ENCODE peak calls at places on chromosomes 3 and 15, in four cellular contexts. D, Z, N and Y are unnamed samples. For H3K4me1, the result is how much of the 10 kb centered on the place peaks cover.

GRCh38 chr3:81888822-81889557 is 127.5 kb upstream of the GBE1 start:
- DNase-seq in D (no peak), Z (no peak), N (no peak), Y (no peak)

GRCh38 chr3:77038468-77038927 is 1.4 kb upstream of the ROBO2 start:
- DNase-seq in D (peak), Z (no peak), N (peak), Y (peak)

GRCh38 chr3:184751204-184751809 is 39.4 kb upstream of the MAGEF1 start:
- DNase-seq in D (no peak), Z (no peak), N (no peak), Y (no peak)

GRCh38 chr15:26051771-26052685 is 188.9 kb upstream of the ATP10A start:
- DNase-seq in D (no peak), Z (no peak), N (peak), Y (no peak)

GRCh38 chr3:73719877-73720276 is 95.1 kb upstream of the PDZRN3 start:
- DNase-seq in D (no peak), Z (no peak), N (peak), Y (no peak)

GRCh38 chr3:87833039-87833377 is 225.8 kb downstream of the CGGBP1 start:
- DNase-seq in D (no peak), Z (no peak), N (no peak), Y (no peak)

GRCh38 chr3:108416111-108416869 is 94.1 kb downstream of the MYH15 start:
- DNase-seq in D (no peak), Z (no peak), N (no peak), Y (no peak)

GRCh38 chr3:54427951-54428871 is 305.9 kb downstream of the CACNA2D3 start:
- DNase-seq in D (no peak), Z (no peak), N (peak), Y (no peak)

GRCh38 chr3:38022887-38023709 is 6.3 kb downstream of the PLCD1 start:
- DNase-seq in D (peak), Z (no peak), N (peak), Y (no peak)

GRCh38 chr3:138114988-138115971 is at the start of gene DZIP1L:
- DNase-seq in D (peak), Z (peak), N (peak), Y (peak)

GRCh38 chr3:3699816-3700633 is 99.2 kb upstream of the LRRN1 start:
- DNase-seq in D (no peak), Z (no peak), N (no peak), Y (no peak)

GRCh38 chr15:34753236-34753894 is 1.4 kb downstream of the GJD2 start:
- DNase-seq in D (no peak), Z (no peak), N (no peak), Y (no peak)

GRCh38 chr15:75140080-75140879 is 61.4 kb upstream of the C15orf39 start:
- DNase-seq in D (no peak), Z (no peak), N (no peak), Y (no peak)

GRCh38 chr3:150393745-150394144 is 14.4 kb upstream of the TSC22D2 start:
- DNase-seq in D (no peak), Z (no peak), N (no peak), Y (no peak)

GRCh38 chr3:108131795-108132134 is 40.9 kb upstream of the CD47 start:
- DNase-seq in D (no peak), Z (no peak), N (no peak), Y (no peak)

GRCh38 chr3:141020139-141020940 is 30.8 kb upstream of the SPSB4 start:
- DNase-seq in D (no peak), Z (no peak), N (no peak), Y (no peak)

GRCh38 chr3:184637705-184638104 is 74.2 kb downstream of the MAGEF1 start:
- DNase-seq in D (no peak), Z (no peak), N (no peak), Y (no peak)

GRCh38 chr3:56197991-56198390 is 270.3 kb downstream of the ERC2 start:
- DNase-seq in D (no peak), Z (no peak), N (no peak), Y (no peak)

GRCh38 chr15:80925597-80926059 is 64.0 kb downstream of the MESD start:
- DNase-seq in D (no peak), Z (no peak), N (no peak), Y (no peak)

GRCh38 chr15:90211440-90212168 is 10.5 kb downstream of the SEMA4B start:
- DNase-seq in D (no peak), Z (no peak), N (peak), Y (no peak)

GRCh38 chr3:121943434-121943833 is 49.2 kb downstream of the SLC15A2 start:
- DNase-seq in D (no peak), Z (no peak), N (no peak), Y (no peak)

GRCh38 chr15:84699538-84700191 is 16.3 kb downstream of the SEC11A start:
- DNase-seq in D (no peak), Z (no peak), N (no peak), Y (no peak)

GRCh38 chr15:92634046-92634445 is 21.5 kb downstream of the FAM174B start:
- DNase-seq in D (no peak), Z (no peak), N (no peak), Y (peak)

GRCh38 chr3:52121459-52121795 is 32.8 kb downstream of the POC1A start:
- DNase-seq in D (peak), Z (no peak), N (no peak), Y (no peak)

GRCh38 chr3:12545473-12545791 is at the start of gene MKRN2OS:
- DNase-seq in D (no peak), Z (no peak), N (peak), Y (no peak)

GRCh38 chr3:182092662-182093262 is 381.0 kb downstream of the SOX2 start:
- DNase-seq in D (no peak), Z (no peak), N (no peak), Y (no peak)

GRCh38 chr15:69307939-69308338 is 9.2 kb downstream of the PAQR5 start:
- DNase-seq in D (no peak), Z (no peak), N (no peak), Y (no peak)

GRCh38 chr3:78076379-78076778 is 1036.5 kb downstream of the ROBO2 start:
- DNase-seq in D (no peak), Z (no peak), N (no peak), Y (no peak)

GRCh38 chr3:51396401-51396800 is 5.3 kb downstream of the RBM15B start:
- DNase-seq in D (no peak), Z (no peak), N (no peak), Y (no peak)

GRCh38 chr15:92071030-92071644 is 217.6 kb downstream of the SLCO3A1 start:
- DNase-seq in D (no peak), Z (no peak), N (peak), Y (no peak)

GRCh38 chr3:98552232-98553020 is 20.6 kb downstream of the GPR15 start:
- DNase-seq in D (no peak), Z (no peak), N (no peak), Y (no peak)

GRCh38 chr15:71951134-71951533 is 140.8 kb downstream of the NR2E3 start:
- DNase-seq in D (no peak), Z (no peak), N (no peak), Y (no peak)

GRCh38 chr3:7382293-7383033 is 521.5 kb downstream of the GRM7 start:
- DNase-seq in D (no peak), Z (no peak), N (no peak), Y (no peak)

GRCh38 chr3:19541284-19541683 is 392.7 kb downstream of the EFHB start:
- DNase-seq in D (no peak), Z (no peak), N (no peak), Y (no peak)
- H3K27ac ChIP-seq in D (no peak), Z (no peak), N (no peak), Y (no peak)

GRCh38 chr15:29692527-29692926 is 129.7 kb downstream of the TJP1 start:
- DNase-seq in D (no peak), Z (no peak), N (no peak), Y (no peak)
- TF ChIP-seq CTCF in D (no peak), Z (no peak), N (no peak), Y (no peak)

GRCh38 chr3:48467473-48468267 is 21.1 kb downstream of the ATRIP start:
- DNase-seq in D (no peak), Z (no peak), N (no peak), Y (no peak)
- H3K4me1 ChIP-seq in D (half or more), Z (half or more), N (under half), Y (half or more)

GRCh38 chr15:65418596-65418995 is 4.2 kb downstream of the IGDCC4 start:
- DNase-seq in D (no peak), Z (no peak), N (no peak), Y (no peak)

GRCh38 chr15:65414841-65415621 is 7.7 kb downstream of the IGDCC4 start:
- DNase-seq in D (no peak), Z (no peak), N (no peak), Y (no peak)

GRCh38 chr15:65413760-65414144 is 9.0 kb downstream of the IGDCC4 start:
- DNase-seq in D (no peak), Z (no peak), N (no peak), Y (no peak)

GRCh38 chr15:65413051-65413759 is 9.5 kb downstream of the IGDCC4 start:
- DNase-seq in D (no peak), Z (no peak), N (no peak), Y (no peak)

GRCh38 chr15:65416845-65417416 is 5.8 kb downstream of the IGDCC4 start:
- DNase-seq in D (no peak), Z (no peak), N (peak), Y (no peak)
- H3K27ac ChIP-seq in D (no peak), Z (no peak), N (peak), Y (no peak)

DNA sequence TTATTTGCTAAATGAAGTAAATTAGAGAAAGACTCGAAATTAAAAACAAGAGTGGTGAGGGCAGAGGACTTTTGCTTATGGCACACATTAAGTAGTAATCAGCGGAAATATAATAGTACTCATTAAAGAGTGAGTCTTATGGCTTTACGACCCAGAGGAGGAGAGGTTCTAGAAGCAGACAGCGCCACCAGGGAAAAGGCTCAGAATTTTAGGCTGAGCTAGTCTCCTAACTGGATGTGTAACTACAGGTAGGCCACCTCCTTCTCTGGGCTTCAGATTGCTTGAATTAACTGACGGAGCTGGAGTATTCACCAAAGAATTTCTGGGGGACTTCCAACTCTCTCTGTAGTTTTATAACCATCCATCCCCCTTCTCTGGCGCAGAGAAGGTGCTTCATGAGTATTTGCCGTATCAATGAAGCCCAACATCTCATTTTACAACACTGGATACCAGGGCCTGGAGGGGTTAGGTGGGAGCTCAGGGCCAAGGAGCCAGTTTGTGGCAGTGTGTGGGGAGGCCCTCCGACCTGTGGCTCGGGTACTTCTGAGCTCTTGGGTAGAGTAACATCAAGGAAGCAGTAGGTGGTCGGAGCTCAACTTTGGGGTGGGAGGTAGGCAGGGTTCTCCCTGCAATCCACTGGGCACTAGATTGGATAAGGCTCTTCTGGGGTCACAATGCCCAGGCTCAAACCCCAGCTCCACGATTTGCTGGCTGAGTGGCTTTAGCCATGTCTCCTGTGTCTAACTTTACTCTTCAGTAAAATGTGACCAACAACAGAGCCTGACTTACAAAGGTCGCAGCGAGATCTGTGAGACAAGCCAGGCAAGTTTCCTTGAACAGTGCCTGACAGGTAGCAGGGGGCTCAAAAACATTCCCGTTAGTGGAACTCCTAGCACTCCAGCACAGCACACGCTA is 1.1 kb downstream of the CHCHD4 start:
- DNase-seq in D (no peak), Z (no peak), N (peak), Y (peak)
- TF ChIP-seq CTCF in D (no peak), Z (no peak), N (no peak), Y (no peak)